ENCODE peak calls at places on chromosomes 2 and 18, in eight cellular contexts. One of them, this sample, is unnamed.

GRCh38 chr18:79616651-79617518 is 62.7 kb upstream of the CTDP1 start:
- DNase-seq in A549: no peak
- DNase-seq in CD8-positive, alpha-beta memory T cell: no peak
- DNase-seq in RWPE1: peak
- DNase-seq in brain microvascular endothelial cell: no peak
- DNase-seq in endodermal cell: peak
- DNase-seq in mesenchymal stem cell: peak
- DNase-seq in GM23248: peak
- DNase-seq in this sample: no peak

GRCh38 chr2:233005096-233005495 is 8.0 kb downstream of the NGEF start:
- DNase-seq in A549: no peak
- DNase-seq in CD8-positive, alpha-beta memory T cell: no peak
- DNase-seq in RWPE1: no peak
- DNase-seq in brain microvascular endothelial cell: no peak
- DNase-seq in endodermal cell: peak
- DNase-seq in mesenchymal stem cell: no peak
- DNase-seq in GM23248: no peak
- DNase-seq in this sample: no peak

GRCh38 chr18:73752546-73752945 is 395.1 kb downstream of the FBXO15 start:
- DNase-seq in A549: peak
- DNase-seq in CD8-positive, alpha-beta memory T cell: no peak
- DNase-seq in RWPE1: peak
- DNase-seq in brain microvascular endothelial cell: peak
- DNase-seq in endodermal cell: no peak
- DNase-seq in mesenchymal stem cell: peak
- DNase-seq in GM23248: peak
- DNase-seq in this sample: no peak

GRCh38 chr2:126778561-126779285 is 120.0 kb upstream of the TEX51 start:
- DNase-seq in A549: no peak
- DNase-seq in CD8-positive, alpha-beta memory T cell: no peak
- DNase-seq in RWPE1: no peak
- DNase-seq in brain microvascular endothelial cell: no peak
- DNase-seq in endodermal cell: peak
- DNase-seq in mesenchymal stem cell: no peak
- DNase-seq in GM23248: no peak
- DNase-seq in this sample: no peak

GRCh38 chr2:190182071-190182524 is 119.6 kb upstream of the MSTN start:
- DNase-seq in A549: no peak
- DNase-seq in CD8-positive, alpha-beta memory T cell: no peak
- DNase-seq in RWPE1: no peak
- DNase-seq in brain microvascular endothelial cell: no peak
- DNase-seq in endodermal cell: no peak
- DNase-seq in mesenchymal stem cell: no peak
- DNase-seq in GM23248: no peak
- DNase-seq in this sample: no peak

GRCh38 chr2:203893386-203893785 is 25.8 kb downstream of the CTLA4 start:
- DNase-seq in A549: no peak
- DNase-seq in CD8-positive, alpha-beta memory T cell: no peak
- DNase-seq in RWPE1: no peak
- DNase-seq in brain microvascular endothelial cell: no peak
- DNase-seq in endodermal cell: no peak
- DNase-seq in mesenchymal stem cell: no peak
- DNase-seq in GM23248: peak
- DNase-seq in this sample: peak

GRCh38 chr18:10546557-10547300 is 20.9 kb downstream of the NAPG start:
- DNase-seq in A549: no peak
- DNase-seq in CD8-positive, alpha-beta memory T cell: no peak
- DNase-seq in RWPE1: no peak
- DNase-seq in brain microvascular endothelial cell: no peak
- DNase-seq in endodermal cell: no peak
- DNase-seq in mesenchymal stem cell: no peak
- DNase-seq in GM23248: no peak
- DNase-seq in this sample: no peak

GRCh38 chr2:197297772-197298318 is 12.7 kb downstream of the ANKRD44 start:
- DNase-seq in A549: no peak
- DNase-seq in CD8-positive, alpha-beta memory T cell: no peak
- DNase-seq in RWPE1: no peak
- DNase-seq in brain microvascular endothelial cell: no peak
- DNase-seq in endodermal cell: no peak
- DNase-seq in mesenchymal stem cell: no peak
- DNase-seq in GM23248: no peak
- DNase-seq in this sample: no peak

DNA sequence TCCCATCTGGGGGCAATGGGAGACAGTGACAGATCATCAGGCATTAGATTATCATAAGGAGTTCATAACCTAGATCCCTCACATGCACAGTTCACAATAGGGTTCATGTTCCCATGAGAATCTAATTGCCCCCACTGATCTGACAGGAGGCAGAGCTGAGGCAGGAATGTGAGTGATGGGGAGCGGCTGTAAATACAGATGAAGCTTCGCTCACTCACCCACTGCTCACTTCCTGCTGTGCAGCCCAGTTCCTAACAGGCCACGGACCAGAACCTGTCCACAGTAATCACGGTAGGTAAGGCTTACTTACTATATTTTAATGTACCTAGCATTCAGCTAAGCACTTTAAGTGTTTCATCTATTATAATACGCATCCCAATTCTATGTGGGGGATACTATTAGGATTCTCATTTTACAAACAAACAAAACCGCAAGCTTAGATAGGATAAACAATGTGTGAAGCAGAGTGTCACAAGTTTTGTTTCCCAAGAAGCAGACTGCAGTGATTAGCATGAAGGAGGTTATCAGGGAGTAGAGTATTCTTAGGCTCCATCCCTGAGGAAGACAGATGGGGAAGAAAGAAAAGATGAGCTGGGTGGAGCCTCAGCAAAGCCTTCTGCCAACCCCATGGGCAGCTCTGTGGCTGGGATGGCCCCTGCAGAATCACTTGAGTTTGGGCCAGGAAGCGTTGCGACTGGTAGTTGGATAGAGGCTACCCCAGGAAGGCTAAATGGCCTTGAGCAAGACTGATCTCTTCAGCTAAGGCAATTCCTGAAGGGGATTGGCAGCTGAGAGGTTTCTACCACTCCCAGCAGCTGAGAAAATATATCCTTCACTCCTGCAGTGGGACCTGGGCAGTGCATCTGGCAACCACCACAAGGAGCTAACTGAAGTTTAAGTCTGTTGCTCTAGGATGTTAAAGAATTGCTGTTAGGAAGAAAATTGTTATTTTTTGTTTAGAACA is 133.1 kb downstream of the MREG start:
- DNase-seq in A549: no peak
- DNase-seq in CD8-positive, alpha-beta memory T cell: no peak
- DNase-seq in RWPE1: no peak
- DNase-seq in brain microvascular endothelial cell: no peak
- DNase-seq in endodermal cell: no peak
- DNase-seq in mesenchymal stem cell: peak
- DNase-seq in GM23248: no peak
- DNase-seq in this sample: no peak
- H3K27ac ChIP-seq in A549: no peak
- H3K27ac ChIP-seq in CD8-positive, alpha-beta memory T cell: no peak
- H3K27ac ChIP-seq in RWPE1: no peak
- H3K27ac ChIP-seq in brain microvascular endothelial cell: no peak
- H3K27ac ChIP-seq in endodermal cell: no peak
- H3K27ac ChIP-seq in mesenchymal stem cell: no peak
- H3K27ac ChIP-seq in GM23248: no peak
- H3K27ac ChIP-seq in this sample: no peak

GRCh38 chr2:96962567-96963203 is 23.7 kb downstream of the FAM178B start:
- DNase-seq in A549: no peak
- DNase-seq in CD8-positive, alpha-beta memory T cell: peak
- DNase-seq in RWPE1: no peak
- DNase-seq in brain microvascular endothelial cell: no peak
- DNase-seq in endodermal cell: no peak
- DNase-seq in mesenchymal stem cell: no peak
- DNase-seq in GM23248: no peak
- DNase-seq in this sample: no peak

GRCh38 chr2:96959406-96960110 is 26.8 kb downstream of the FAM178B start:
- DNase-seq in A549: no peak
- DNase-seq in CD8-positive, alpha-beta memory T cell: no peak
- DNase-seq in RWPE1: no peak
- DNase-seq in brain microvascular endothelial cell: no peak
- DNase-seq in endodermal cell: no peak
- DNase-seq in mesenchymal stem cell: no peak
- DNase-seq in GM23248: no peak
- DNase-seq in this sample: no peak

GRCh38 chr2:96960956-96961350 is 25.4 kb downstream of the FAM178B start:
- DNase-seq in A549: no peak
- DNase-seq in CD8-positive, alpha-beta memory T cell: no peak
- DNase-seq in RWPE1: no peak
- DNase-seq in brain microvascular endothelial cell: no peak
- DNase-seq in endodermal cell: no peak
- DNase-seq in mesenchymal stem cell: no peak
- DNase-seq in GM23248: no peak
- DNase-seq in this sample: no peak

GRCh38 chr2:96961551-96961950 is 24.8 kb downstream of the FAM178B start:
- DNase-seq in A549: no peak
- DNase-seq in CD8-positive, alpha-beta memory T cell: no peak
- DNase-seq in RWPE1: no peak
- DNase-seq in brain microvascular endothelial cell: no peak
- DNase-seq in endodermal cell: no peak
- DNase-seq in mesenchymal stem cell: no peak
- DNase-seq in GM23248: no peak
- DNase-seq in this sample: no peak

DNA sequence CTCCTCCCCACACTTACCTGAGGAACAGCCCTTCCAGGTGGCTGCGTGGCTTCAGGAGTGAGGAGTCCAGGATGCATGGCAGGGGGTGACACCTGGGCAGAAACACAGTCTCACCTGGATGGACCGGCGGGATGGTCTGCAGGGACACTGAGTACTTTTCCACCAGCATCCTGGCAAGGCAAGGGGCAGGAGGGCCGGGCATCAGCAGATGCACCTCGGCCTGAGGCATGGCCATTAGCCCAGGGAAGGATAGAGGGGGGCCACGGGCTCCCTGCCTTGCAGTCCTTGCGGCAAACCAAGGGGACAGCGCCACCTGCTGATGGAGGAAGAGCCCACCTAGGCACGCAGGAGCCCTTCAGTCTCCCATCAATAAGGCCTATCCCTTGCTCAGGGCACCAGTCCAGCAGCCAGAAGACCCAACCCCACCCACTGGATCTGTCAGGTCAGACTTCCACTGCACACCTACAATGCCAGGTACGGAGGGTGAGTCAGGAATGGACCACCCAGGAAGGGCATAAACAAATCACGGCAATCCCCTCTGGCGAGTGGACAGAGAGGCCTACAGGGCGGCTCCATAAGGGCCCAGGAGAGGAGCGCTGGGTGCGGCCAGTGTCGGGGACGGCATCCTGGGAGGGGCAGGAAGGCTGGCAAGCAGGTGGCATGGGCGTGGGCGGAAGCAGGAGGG is 26.0 kb downstream of the FAM178B start:
- DNase-seq in A549: peak
- DNase-seq in CD8-positive, alpha-beta memory T cell: peak
- DNase-seq in RWPE1: peak
- DNase-seq in brain microvascular endothelial cell: peak
- DNase-seq in endodermal cell: peak
- DNase-seq in mesenchymal stem cell: peak
- DNase-seq in GM23248: peak
- DNase-seq in this sample: peak
- H3K27ac ChIP-seq in A549: no peak
- H3K27ac ChIP-seq in CD8-positive, alpha-beta memory T cell: no peak
- H3K27ac ChIP-seq in RWPE1: no peak
- H3K27ac ChIP-seq in brain microvascular endothelial cell: no peak
- H3K27ac ChIP-seq in endodermal cell: no peak
- H3K27ac ChIP-seq in mesenchymal stem cell: no peak
- H3K27ac ChIP-seq in GM23248: no peak
- H3K27ac ChIP-seq in this sample: no peak

DNA sequence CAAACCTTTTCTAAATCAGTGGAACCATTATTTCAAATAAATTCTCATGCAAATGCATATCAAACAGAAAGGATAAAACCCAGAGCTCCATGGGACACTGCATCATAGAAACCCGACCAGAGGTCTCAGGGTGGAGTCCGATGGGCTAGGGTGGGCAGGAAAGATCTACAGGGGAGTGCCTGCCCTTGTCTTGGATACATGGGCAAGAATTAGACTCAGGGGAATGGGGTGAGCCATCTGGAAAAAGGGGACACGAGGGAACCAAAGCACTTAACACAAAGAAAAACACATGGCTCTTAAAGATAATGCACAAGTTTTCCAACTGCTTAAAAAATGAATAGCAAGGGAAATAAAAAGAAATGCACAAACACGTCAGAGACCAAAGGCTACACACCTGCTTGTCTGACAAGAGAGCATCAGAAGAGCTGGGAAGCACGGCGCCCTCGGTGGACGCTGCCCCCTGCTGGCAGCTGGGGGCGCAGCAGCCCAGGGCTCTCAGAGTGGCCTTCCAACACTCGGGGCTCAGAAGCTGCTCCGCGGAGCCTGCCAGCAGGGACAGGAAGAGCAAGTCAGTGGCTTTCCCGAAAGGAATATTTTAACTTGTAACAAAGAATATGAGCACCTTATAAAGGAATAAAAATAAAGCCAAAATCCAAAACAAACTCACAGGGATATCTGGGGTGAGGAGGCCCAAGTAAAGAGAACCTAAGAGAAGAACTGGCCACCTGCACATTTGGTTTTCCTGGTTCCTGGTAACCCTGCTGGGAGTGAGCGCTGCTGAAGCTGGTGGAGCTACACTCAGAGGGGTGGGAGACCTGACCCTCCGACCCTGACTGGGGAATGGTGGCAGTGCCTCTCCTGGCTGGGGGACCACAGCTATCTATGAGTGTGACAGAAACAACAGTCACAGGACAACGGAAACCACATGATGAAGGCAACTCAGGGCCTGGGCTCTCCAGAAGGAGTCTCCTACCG is 54.5 kb downstream of the SIGLEC15 start:
- DNase-seq in A549: peak
- DNase-seq in CD8-positive, alpha-beta memory T cell: peak
- DNase-seq in RWPE1: peak
- DNase-seq in brain microvascular endothelial cell: peak
- DNase-seq in endodermal cell: peak
- DNase-seq in mesenchymal stem cell: peak
- DNase-seq in GM23248: peak
- DNase-seq in this sample: peak
- H3K27ac ChIP-seq in A549: no peak
- H3K27ac ChIP-seq in CD8-positive, alpha-beta memory T cell: no peak
- H3K27ac ChIP-seq in RWPE1: no peak
- H3K27ac ChIP-seq in brain microvascular endothelial cell: no peak
- H3K27ac ChIP-seq in endodermal cell: no peak
- H3K27ac ChIP-seq in mesenchymal stem cell: peak
- H3K27ac ChIP-seq in GM23248: no peak
- H3K27ac ChIP-seq in this sample: no peak

GRCh38 chr18:48599391-48599790 is 60.6 kb downstream of the CTIF start:
- DNase-seq in A549: no peak
- DNase-seq in CD8-positive, alpha-beta memory T cell: no peak
- DNase-seq in RWPE1: no peak
- DNase-seq in brain microvascular endothelial cell: no peak
- DNase-seq in endodermal cell: no peak
- DNase-seq in mesenchymal stem cell: no peak
- DNase-seq in GM23248: no peak
- DNase-seq in this sample: no peak

GRCh38 chr18:48602759-48603390 is 64.0 kb downstream of the CTIF start:
- DNase-seq in A549: no peak
- DNase-seq in CD8-positive, alpha-beta memory T cell: no peak
- DNase-seq in RWPE1: no peak
- DNase-seq in brain microvascular endothelial cell: no peak
- DNase-seq in endodermal cell: no peak
- DNase-seq in mesenchymal stem cell: no peak
- DNase-seq in GM23248: no peak
- DNase-seq in this sample: no peak

GRCh38 chr18:48597671-48598070 is 58.8 kb downstream of the CTIF start:
- DNase-seq in A549: no peak
- DNase-seq in CD8-positive, alpha-beta memory T cell: no peak
- DNase-seq in RWPE1: no peak
- DNase-seq in brain microvascular endothelial cell: no peak
- DNase-seq in endodermal cell: no peak
- DNase-seq in mesenchymal stem cell: no peak
- DNase-seq in GM23248: no peak
- DNase-seq in this sample: no peak

GRCh38 chr18:48600046-48600745 is 61.4 kb downstream of the CTIF start:
- DNase-seq in A549: no peak
- DNase-seq in CD8-positive, alpha-beta memory T cell: no peak
- DNase-seq in RWPE1: no peak
- DNase-seq in brain microvascular endothelial cell: no peak
- DNase-seq in endodermal cell: no peak
- DNase-seq in mesenchymal stem cell: no peak
- DNase-seq in GM23248: no peak
- DNase-seq in this sample: no peak

DNA sequence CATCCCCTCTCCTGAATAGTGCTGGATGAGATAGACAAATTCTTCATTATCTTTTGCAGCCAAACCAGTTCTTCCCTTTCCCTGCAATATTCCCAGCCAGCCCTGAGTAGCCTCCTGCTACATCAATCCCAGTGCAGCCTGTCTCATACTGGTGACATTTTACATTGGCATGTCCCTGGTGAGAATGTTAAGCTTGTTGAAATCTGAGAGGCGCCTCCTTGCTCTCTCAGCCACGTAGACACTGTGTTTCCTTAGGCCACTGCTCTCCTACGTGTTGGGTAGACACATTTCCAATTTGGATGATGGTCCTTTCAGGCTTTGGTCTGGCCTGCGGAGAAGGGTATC is 61.9 kb downstream of the CTIF start:
- DNase-seq in A549: no peak
- DNase-seq in CD8-positive, alpha-beta memory T cell: no peak
- DNase-seq in RWPE1: no peak
- DNase-seq in brain microvascular endothelial cell: peak
- DNase-seq in endodermal cell: no peak
- DNase-seq in mesenchymal stem cell: peak
- DNase-seq in GM23248: peak
- DNase-seq in this sample: no peak
- H3K27ac ChIP-seq in A549: no peak
- H3K27ac ChIP-seq in CD8-positive, alpha-beta memory T cell: no peak
- H3K27ac ChIP-seq in RWPE1: no peak
- H3K27ac ChIP-seq in brain microvascular endothelial cell: no peak
- H3K27ac ChIP-seq in endodermal cell: no peak
- H3K27ac ChIP-seq in mesenchymal stem cell: no peak
- H3K27ac ChIP-seq in GM23248: no peak
- H3K27ac ChIP-seq in this sample: no peak